ENCODE peak calls at places on chromosomes 12 and 14, in six cellular contexts. N is coronary artery, Y is heart left ventricle, U is cardiac fibroblast, Q is nephron progenitor cell, E is AG10803. L is an unnamed sample.

GRCh38 chr14:65134651-65135579 is 32.6 kb upstream of the MAX start:
- DNase-seq in N (no peak), Q (no peak), Y (no peak), E (peak; percentile 17), U (no peak), L (no peak)

GRCh38 chr12:111753144-111753881 is 13.4 kb upstream of the ALDH2 start:
- DNase-seq in N (no peak), U (peak; percentile 82), Q (peak; percentile 61), E (peak; percentile 74), Y (peak; percentile 62), L (peak; percentile 51)

GRCh38 chr12:75446857-75447256 is 33.7 kb upstream of the GLIPR1 start:
- DNase-seq in U (peak; percentile 27), Q (no peak), Y (no peak), N (no peak), E (peak; percentile 84), L (no peak)

GRCh38 chr12:110330544-110330943 is 49.5 kb downstream of the ATP2A2 start:
- DNase-seq in Q (no peak), N (no peak), U (peak; percentile 70), Y (no peak), E (peak; percentile 74), L (no peak)

GRCh38 chr12:76670776-76671175 is 93.1 kb upstream of the ZDHHC17 start:
- DNase-seq in U (no peak), Q (no peak), N (no peak), E (peak; percentile 89), Y (no peak), L (no peak)

GRCh38 chr12:93825501-93825888 is 148.3 kb downstream of the CRADD start:
- DNase-seq in E (no peak), U (peak; percentile 71), Y (no peak), Q (no peak), N (no peak), L (no peak)

GRCh38 chr14:105226198-105226597 is 22.1 kb upstream of the BTBD6 start:
- DNase-seq in Y (no peak), Q (no peak), U (no peak), N (no peak), E (no peak), L (no peak)

GRCh38 chr14:104291123-104292000 is 153.0 kb downstream of the KIF26A start:
- DNase-seq in N (peak; percentile 67), E (no peak), Y (no peak), Q (no peak), U (no peak), L (no peak)

GRCh38 chr14:77043177-77043983 is 14.9 kb upstream of the IRF2BPL start:
- DNase-seq in Q (no peak), E (peak; percentile 99), Y (peak; percentile 72), N (peak; percentile 76), U (peak; percentile 96), L (no peak)

GRCh38 chr12:44689587-44689986 is 186.5 kb downstream of the NELL2 start:
- DNase-seq in Q (no peak), U (no peak), Y (no peak), E (no peak), N (no peak), L (no peak)
- TF ChIP-seq CTCF in Q (no peak), U (no peak), Y (no peak), E (no peak), N (no peak), L (no peak)

GRCh38 chr12:54824402-54824801 is 29.9 kb upstream of the MUCL1 start:
- DNase-seq in Q (no peak), N (no peak), Y (no peak), U (no peak), E (no peak), L (no peak)
- TF ChIP-seq CTCF in Q (peak; percentile 34), N (no peak), Y (no peak), U (peak; percentile 33), E (peak; percentile 15), L (peak; percentile 74)

DNA sequence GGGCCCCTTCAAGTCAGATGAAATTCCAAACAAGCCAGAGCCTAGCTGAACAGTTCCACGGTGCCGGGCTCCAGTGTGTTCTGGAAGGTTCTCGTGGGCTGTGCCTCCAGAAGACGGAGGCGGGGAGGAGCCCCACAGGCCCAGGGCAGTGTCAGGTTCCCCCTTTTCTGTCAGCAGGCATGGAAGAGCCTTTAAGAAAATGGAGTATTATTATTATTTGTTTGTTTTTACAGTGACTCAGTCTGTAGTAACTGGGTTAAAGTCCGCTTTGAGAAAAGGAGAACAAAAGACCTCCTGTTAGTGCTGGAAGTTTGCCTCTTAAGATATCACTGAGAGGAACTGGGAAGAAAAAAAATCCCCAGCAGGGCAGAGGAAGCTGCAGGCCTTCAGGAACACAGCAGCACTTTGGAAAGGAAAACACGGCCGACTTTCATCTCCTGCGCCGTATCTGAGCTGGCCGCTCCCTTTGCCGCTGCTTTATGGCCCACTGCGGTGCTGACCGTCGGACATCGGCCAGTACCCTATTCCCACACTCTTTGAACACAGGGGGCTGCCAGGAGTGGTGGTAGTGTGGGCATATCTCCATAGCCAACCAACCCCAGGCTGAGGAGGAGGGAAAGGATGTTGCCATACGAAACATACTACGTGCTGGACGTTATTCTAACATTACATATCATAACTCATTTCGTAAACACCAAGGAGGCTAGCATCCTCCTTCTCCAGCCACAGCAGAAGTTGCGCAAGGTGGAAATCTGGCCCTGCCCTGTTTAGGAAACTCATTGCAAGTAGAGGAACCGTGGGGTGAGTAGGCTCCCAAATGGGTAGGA is 194.0 kb downstream of the ZFP36L1 start:
- DNase-seq in N (no peak), E (no peak), Q (no peak), U (peak; percentile 98), Y (peak; percentile 72), L (no peak)
- TF ChIP-seq CTCF in N (no peak), E (no peak), Q (no peak), U (no peak), Y (no peak), L (no peak)

DNA sequence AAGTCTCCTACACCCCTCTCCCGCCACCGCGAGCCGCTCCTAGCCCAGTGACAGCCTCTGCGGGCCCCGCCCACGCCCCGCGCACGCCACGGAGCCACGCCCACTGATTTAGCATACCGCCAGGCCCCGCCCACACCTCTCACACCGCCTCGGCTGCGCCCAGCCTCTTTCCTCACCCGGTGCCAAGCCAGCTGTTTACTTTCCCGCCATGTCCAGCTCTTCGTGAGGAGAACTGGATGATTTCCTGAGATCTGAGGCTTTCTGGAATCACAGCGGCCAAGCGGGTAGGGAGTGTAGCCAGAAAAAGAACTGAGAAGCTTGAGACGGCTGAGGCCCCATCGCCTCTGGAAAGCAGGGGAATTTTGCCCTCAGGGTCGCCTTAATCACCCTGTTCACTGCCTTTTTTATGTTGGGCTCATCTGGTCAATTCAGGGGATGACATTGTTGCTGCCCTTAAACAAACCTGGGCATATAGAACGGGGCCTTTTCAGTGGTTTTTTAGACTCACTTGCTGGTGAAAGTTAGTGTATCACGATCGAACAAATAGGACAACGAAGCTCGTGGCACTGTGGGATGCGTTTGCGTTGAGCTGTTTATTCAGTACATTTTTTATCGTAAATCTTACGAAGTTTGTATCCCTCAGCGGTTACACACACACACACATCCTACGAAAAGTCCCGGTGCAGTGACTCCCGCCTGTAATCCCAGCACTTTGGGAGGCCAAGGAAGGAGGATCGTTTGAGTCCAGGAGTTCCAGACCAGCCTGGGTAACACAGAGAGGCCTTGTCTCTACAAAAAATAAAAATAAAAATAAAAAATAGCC is at the start of gene RNF212B:
- DNase-seq in Q (peak; percentile 96), U (peak; percentile 87), Y (peak; percentile 82), E (peak; percentile 55), N (peak; percentile 83), L (peak; percentile 83)
- TF ChIP-seq CTCF in Q (no peak), U (no peak), Y (no peak), E (no peak), N (no peak), L (no peak)

GRCh38 chr12:43760396-43760795 is 1.6 kb downstream of the IRAK4 start:
- DNase-seq in N (no peak), E (no peak), U (no peak), Q (no peak), Y (no peak), L (no peak)

GRCh38 chr12:43762596-43762995 is 3.8 kb downstream of the IRAK4 start:
- DNase-seq in Y (no peak), N (no peak), E (no peak), Q (no peak), U (no peak), L (no peak)

GRCh38 chr12:43761535-43761934 is 2.8 kb downstream of the IRAK4 start:
- DNase-seq in N (no peak), U (no peak), Y (no peak), E (no peak), Q (no peak), L (no peak)

GRCh38 chr12:43758247-43758727 is 303 bp downstream of the PUS7L start:
- DNase-seq in Y (peak; percentile 7), E (peak; percentile 24), Q (no peak), U (peak; percentile 38), N (no peak), L (no peak)

GRCh38 chr12:43758728-43759563 is at the start of the genes IRAK4 and PUS7L:
- DNase-seq in Q (peak; percentile 79), Y (peak; percentile 92), E (peak; percentile 96), U (peak; percentile 98), N (peak; percentile 97), L (peak; percentile 69)
- TF ChIP-seq CTCF in Q (no peak), Y (peak; percentile 61), E (peak; percentile 44), U (peak; percentile 47), N (no peak), L (no peak)

GRCh38 chr12:59166457-59166856 is 246.2 kb upstream of the LRIG3 start:
- DNase-seq in Y (no peak), N (no peak), E (no peak), U (no peak), Q (no peak), L (no peak)

GRCh38 chr12:59164226-59164625 is 243.9 kb upstream of the LRIG3 start:
- DNase-seq in U (no peak), N (no peak), Q (no peak), Y (no peak), E (no peak), L (no peak)

GRCh38 chr12:59164991-59165718 is 244.9 kb upstream of the LRIG3 start:
- DNase-seq in Y (no peak), U (peak; percentile 63), N (no peak), Q (no peak), E (peak; percentile 68), L (no peak)
- TF ChIP-seq CTCF in Y (peak; percentile 61), U (peak; percentile 37), N (peak; percentile 52), Q (peak; percentile 61), E (peak; percentile 65), L (peak; percentile 57)